ENCODE peak calls at places on chromosomes 3 and 15, in six cellular contexts. H is H9, D is brain microvascular endothelial cell, X is tibial nerve, Y is astrocyte of the spinal cord, C is foreskin keratinocyte. G is an unnamed sample.

GRCh38 chr15:50764331-50765201 is 940 bp downstream of the SPPL2A start:
- DNase-seq in H (no peak), X (no peak), D (no peak), Y (peak), C (peak), G (peak)

GRCh38 chr15:63041402-63041977 is 1.1 kb upstream of the TPM1 start:
- DNase-seq in H (no peak), C (no peak), D (no peak), X (no peak), Y (no peak), G (no peak)

GRCh38 chr15:33104276-33104675 is 90.2 kb downstream of the FMN1 start:
- DNase-seq in D (peak), C (peak), H (no peak), Y (peak), X (no peak), G (peak)

GRCh38 chr3:129665024-129665768 is 58.7 kb upstream of the PLXND1 start:
- DNase-seq in D (peak), C (peak), H (no peak), Y (peak), X (no peak), G (peak)

GRCh38 chr3:36729204-36730056 is 34.9 kb downstream of the DCLK3 start:
- DNase-seq in X (no peak), C (peak), Y (peak), H (no peak), D (peak), G (peak)

GRCh38 chr3:107416886-107417285 is 39.6 kb downstream of the CCDC54 start:
- DNase-seq in Y (no peak), H (no peak), D (no peak), C (peak), X (no peak), G (no peak)

GRCh38 chr15:31340047-31340446 is 13.4 kb downstream of the KLF13 start:
- DNase-seq in C (no peak), X (no peak), D (no peak), H (no peak), Y (no peak), G (no peak)

GRCh38 chr3:170584585-170585007 is 1.3 kb downstream of the SLC7A14 start:
- DNase-seq in C (peak), D (peak), Y (peak), X (peak), H (peak), G (peak)

GRCh38 chr3:189186093-189186492 is 14.3 kb downstream of the TPRG1 start:
- DNase-seq in C (no peak), X (peak), Y (peak), H (no peak), D (peak), G (no peak)

GRCh38 chr3:39413691-39414420 is 7.3 kb downstream of the RPSA start:
- DNase-seq in D (no peak), X (no peak), C (no peak), H (no peak), Y (no peak), G (peak)

GRCh38 chr15:72285927-72286516 is 13.7 kb upstream of the PARP6 start:
- DNase-seq in H (peak), D (no peak), Y (peak), X (no peak), C (no peak), G (peak)

GRCh38 chr15:39025881-39026280 is 461.3 kb upstream of the RASGRP1 start:
- DNase-seq in Y (no peak), D (no peak), C (no peak), H (no peak), X (no peak), G (no peak)

GRCh38 chr3:132262305-132262704 is 54.9 kb upstream of the ACP3 start:
- DNase-seq in X (no peak), D (no peak), H (no peak), Y (no peak), C (no peak), G (no peak)

GRCh38 chr3:52385157-52385556 is 59.7 kb downstream of the SEMA3G start:
- DNase-seq in D (peak), X (no peak), C (peak), Y (peak), H (peak), G (peak)

GRCh38 chr3:141441381-141442365 is 45.2 kb upstream of the RASA2 start:
- DNase-seq in H (peak), Y (peak), C (peak), D (peak), X (peak), G (peak)

GRCh38 chr3:55782351-55782750 is 295.2 kb upstream of the WNT5A start:
- DNase-seq in Y (no peak), H (no peak), D (no peak), C (no peak), X (no peak), G (no peak)

GRCh38 chr15:45314960-45315359 is 62.9 kb downstream of the SLC28A2 start:
- DNase-seq in X (no peak), Y (no peak), C (no peak), H (peak), D (no peak), G (no peak)

GRCh38 chr15:39969871-39970270 is 36.0 kb downstream of the EIF2AK4 start:
- DNase-seq in H (no peak), C (peak), D (peak), Y (peak), X (peak), G (peak)

GRCh38 chr3:30720586-30721313 is 114.3 kb downstream of the TGFBR2 start:
- DNase-seq in H (no peak), D (peak), Y (peak), C (peak), X (no peak), G (peak)

GRCh38 chr3:18809640-18810305 is 338.5 kb upstream of the KCNH8 start:
- DNase-seq in D (no peak), H (no peak), C (peak), X (no peak), Y (no peak), G (no peak)

GRCh38 chr3:94137377-94137776 is 74.5 kb downstream of the NSUN3 start:
- DNase-seq in D (peak), C (no peak), Y (peak), X (no peak), H (no peak), G (no peak)

GRCh38 chr3:111473550-111473949 is 68.4 kb upstream of the CD96 start:
- DNase-seq in C (no peak), D (no peak), Y (no peak), H (peak), X (no peak), G (no peak)

GRCh38 chr3:62169871-62170660 is 203.3 kb downstream of the FEZF2 start:
- DNase-seq in C (peak), X (no peak), H (no peak), Y (peak), D (peak), G (no peak)

GRCh38 chr3:65672876-65673815 is 365.6 kb downstream of the MAGI1 start:
- DNase-seq in H (peak), C (peak), Y (peak), D (peak), X (peak), G (peak)

GRCh38 chr3:18556503-18556902 is 131.4 kb upstream of the SATB1 start:
- DNase-seq in X (no peak), D (no peak), Y (peak), C (peak), H (no peak), G (no peak)

GRCh38 chr3:62367735-62368704 is 5.3 kb downstream of the FEZF2 start:
- DNase-seq in D (no peak), Y (no peak), X (no peak), H (peak), C (no peak), G (no peak)

GRCh38 chr3:40200754-40201316 is 108.7 kb upstream of the EIF1B start:
- DNase-seq in H (no peak), Y (no peak), X (no peak), C (no peak), D (no peak), G (no peak)

GRCh38 chr15:77533986-77534385 is 98.7 kb downstream of the LINGO1 start:
- DNase-seq in D (no peak), H (no peak), Y (no peak), X (no peak), C (no peak), G (peak)

GRCh38 chr3:148223266-148223665 is 474.4 kb upstream of the AGTR1 start:
- DNase-seq in C (no peak), Y (peak), H (no peak), X (no peak), D (no peak), G (no peak)

GRCh38 chr3:52498134-52499054 is 3.3 kb downstream of the STAB1 start:
- DNase-seq in H (no peak), X (no peak), Y (peak), C (no peak), D (no peak), G (peak)

GRCh38 chr3:61451841-61452240 is 109.5 kb upstream of the PTPRG start:
- DNase-seq in Y (no peak), X (no peak), D (peak), C (peak), H (no peak), G (peak)

GRCh38 chr3:161415506-161416231 is 44.4 kb upstream of the SPTSSB start:
- DNase-seq in D (peak), H (no peak), C (peak), X (no peak), Y (peak), G (peak)

GRCh38 chr3:187669675-187670504 is at the start of gene SST:
- DNase-seq in H (peak), Y (peak), D (peak), C (peak), X (no peak), G (peak)

GRCh38 chr3:196782496-196782895 is 42.8 kb downstream of the PAK2 start:
- DNase-seq in D (no peak), Y (no peak), X (no peak), C (no peak), H (no peak), G (no peak)

GRCh38 chr3:14319654-14320182 is 82.7 kb upstream of the SLC6A6 start:
- DNase-seq in X (no peak), C (peak), D (peak), H (peak), Y (peak), G (peak)

GRCh38 chr3:100040446-100040845 is 73.9 kb downstream of the FILIP1L start:
- DNase-seq in X (no peak), C (peak), D (no peak), Y (no peak), H (no peak), G (peak)

DNA sequence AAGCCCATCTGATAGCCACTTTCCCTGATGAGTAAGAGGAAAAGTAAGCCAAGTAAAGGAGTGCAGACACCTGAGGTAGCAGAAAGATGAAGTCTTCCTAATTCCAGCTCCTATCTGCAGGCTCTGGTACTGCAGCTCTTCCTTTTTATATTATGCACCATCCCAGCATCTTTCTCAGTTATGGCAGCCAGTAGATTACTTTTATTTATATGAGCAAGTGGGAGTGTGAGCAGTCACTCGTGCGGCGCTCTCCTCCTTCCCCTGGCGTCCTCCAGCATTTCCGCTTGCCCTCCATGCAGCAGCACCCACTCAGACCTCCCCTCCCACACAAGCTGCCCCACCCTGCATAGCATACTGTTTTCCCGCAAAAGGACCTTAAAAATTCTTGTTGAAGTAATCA is 465.9 kb upstream of the DPPA4 start:
- DNase-seq in X (no peak), Y (no peak), D (no peak), C (no peak), H (no peak), G (no peak)
- TF ChIP-seq CTCF in X (no peak), Y (peak), D (peak), C (peak), H (peak), G (peak)

GRCh38 chr3:158663832-158664231 is 8.6 kb downstream of the LXN start:
- DNase-seq in H (no peak), Y (no peak), D (no peak), X (no peak), C (no peak), G (no peak)

GRCh38 chr3:158658889-158659288 is 13.6 kb downstream of the LXN start:
- DNase-seq in C (no peak), D (no peak), H (no peak), Y (no peak), X (no peak), G (no peak)

GRCh38 chr3:158660711-158661110 is 11.7 kb downstream of the LXN start:
- DNase-seq in Y (no peak), X (no peak), D (no peak), H (no peak), C (no peak), G (no peak)

GRCh38 chr3:158659454-158660237 is 12.8 kb downstream of the LXN start:
- DNase-seq in X (no peak), D (peak), Y (peak), C (peak), H (peak), G (peak)
- TF ChIP-seq CTCF in X (peak), D (peak), Y (peak), C (peak), H (peak), G (peak)

DNA sequence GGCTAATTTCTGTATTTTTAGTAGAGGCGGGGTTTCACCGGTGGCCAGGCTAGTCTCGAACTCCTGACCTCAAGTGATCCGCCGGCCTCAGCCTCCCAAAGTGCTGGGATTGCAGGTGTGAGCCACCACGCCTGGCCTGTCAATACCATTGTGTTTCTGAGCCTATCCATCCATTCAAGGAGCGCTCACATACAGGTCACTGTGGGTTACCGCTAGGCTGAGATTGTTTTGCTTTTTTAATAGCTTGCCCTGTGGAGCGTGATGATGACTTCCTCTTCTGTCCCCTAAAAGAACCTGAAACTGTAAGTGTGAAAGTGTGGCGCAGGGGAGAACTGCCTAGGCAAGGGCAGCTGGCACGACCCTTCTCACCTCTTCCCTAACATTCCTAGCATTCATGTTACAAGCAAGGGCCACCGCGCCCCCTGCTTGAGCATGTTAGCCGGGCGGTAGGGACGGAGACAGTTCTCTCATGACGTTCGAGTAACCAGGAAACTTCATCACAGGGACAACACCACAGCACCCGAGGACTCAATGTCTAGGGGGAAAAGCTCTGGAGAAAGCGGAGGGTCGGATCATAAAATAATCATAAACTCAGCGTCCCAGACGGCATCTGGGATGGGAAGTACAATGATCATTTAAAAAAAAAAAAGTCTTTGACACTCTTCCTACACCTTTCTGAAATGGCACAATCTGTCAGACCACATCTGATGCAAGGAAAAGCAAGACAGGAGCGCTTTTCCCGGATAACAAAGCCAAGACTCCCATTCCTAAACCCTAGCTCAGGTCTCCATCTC is 785 bp downstream of the LAMP3 start:
- DNase-seq in Y (no peak), C (peak), D (no peak), H (peak), X (no peak), G (no peak)
- TF ChIP-seq CTCF in Y (no peak), C (no peak), D (no peak), H (no peak), X (no peak), G (no peak)

GRCh38 chr3:159987291-159987711 is 1.3 kb upstream of the IL12A start:
- DNase-seq in C (peak), Y (peak), D (peak), X (no peak), H (no peak), G (peak)
- TF ChIP-seq CTCF in C (peak), Y (peak), D (peak), X (no peak), H (peak), G (no peak)

DNA sequence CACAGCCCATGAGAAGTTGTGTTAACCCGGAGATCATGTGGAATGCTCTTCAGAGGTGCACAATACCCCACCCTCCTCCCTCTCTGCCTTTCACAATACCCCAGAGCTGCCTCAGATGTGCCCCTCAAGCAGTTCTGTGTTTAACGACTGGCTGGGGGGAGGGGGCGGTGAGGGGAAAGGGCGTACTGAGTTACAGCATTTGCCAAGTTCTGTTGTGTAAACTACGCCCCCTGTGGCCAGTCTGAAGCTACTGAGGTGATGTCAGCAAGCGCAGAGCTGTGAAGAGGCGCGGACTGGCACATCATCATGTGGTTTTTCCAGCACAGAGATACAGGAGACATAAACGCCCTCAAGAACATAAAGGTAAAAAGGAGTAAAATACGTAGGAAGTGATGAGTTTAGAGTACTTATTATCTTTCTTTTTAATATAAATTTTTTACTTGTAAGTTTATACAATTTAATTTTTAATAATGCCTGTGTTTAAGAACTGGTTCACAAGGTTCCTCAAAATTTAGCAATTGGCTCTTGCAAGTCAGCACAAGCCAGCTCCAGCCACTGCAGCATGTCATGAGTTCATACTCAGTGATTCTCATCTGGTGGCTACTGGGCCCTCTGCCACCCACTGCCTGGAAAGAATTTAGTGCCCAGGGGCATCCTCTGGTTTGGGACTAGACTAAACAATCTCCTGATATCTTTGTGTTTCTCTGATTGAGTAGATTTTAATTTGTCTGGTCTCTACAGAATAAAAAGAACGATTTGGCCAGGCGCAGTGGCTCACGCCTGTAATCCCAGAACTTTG is 1.7 kb downstream of the EPB42 start:
- DNase-seq in Y (peak), H (peak), X (no peak), D (no peak), C (peak), G (peak)
- TF ChIP-seq CTCF in Y (peak), H (peak), X (no peak), D (peak), C (peak), G (peak)

GRCh38 chr3:124261301-124261700 is 269.4 kb upstream of the ROPN1 start:
- DNase-seq in C (no peak), X (no peak), H (no peak), Y (peak), D (no peak), G (no peak)

GRCh38 chr3:124267406-124267805 is 275.5 kb upstream of the ROPN1 start:
- DNase-seq in D (no peak), Y (no peak), C (no peak), H (no peak), X (no peak), G (no peak)

GRCh38 chr3:124266517-124266916 is 274.6 kb upstream of the ROPN1 start:
- DNase-seq in Y (no peak), H (no peak), C (no peak), D (no peak), X (no peak), G (no peak)

GRCh38 chr3:124260206-124260915 is 268.4 kb upstream of the ROPN1 start:
- DNase-seq in H (no peak), X (no peak), D (peak), C (peak), Y (peak), G (peak)

GRCh38 chr3:124263168-124263567 is 271.2 kb upstream of the ROPN1 start:
- DNase-seq in D (peak), H (no peak), X (no peak), Y (peak), C (peak), G (peak)
- TF ChIP-seq CTCF in D (no peak), H (no peak), X (no peak), Y (no peak), C (peak), G (no peak)

GRCh38 chr3:249587-250262 is 53.2 kb downstream of the CHL1 start:
- DNase-seq in X (no peak), D (no peak), Y (no peak), C (peak), H (no peak), G (no peak)

GRCh38 chr3:244041-244440 is 47.5 kb downstream of the CHL1 start:
- DNase-seq in C (no peak), Y (peak), X (no peak), H (no peak), D (no peak), G (no peak)

GRCh38 chr3:242986-243706 is 46.6 kb downstream of the CHL1 start:
- DNase-seq in X (no peak), H (no peak), D (no peak), C (no peak), Y (peak), G (no peak)

DNA sequence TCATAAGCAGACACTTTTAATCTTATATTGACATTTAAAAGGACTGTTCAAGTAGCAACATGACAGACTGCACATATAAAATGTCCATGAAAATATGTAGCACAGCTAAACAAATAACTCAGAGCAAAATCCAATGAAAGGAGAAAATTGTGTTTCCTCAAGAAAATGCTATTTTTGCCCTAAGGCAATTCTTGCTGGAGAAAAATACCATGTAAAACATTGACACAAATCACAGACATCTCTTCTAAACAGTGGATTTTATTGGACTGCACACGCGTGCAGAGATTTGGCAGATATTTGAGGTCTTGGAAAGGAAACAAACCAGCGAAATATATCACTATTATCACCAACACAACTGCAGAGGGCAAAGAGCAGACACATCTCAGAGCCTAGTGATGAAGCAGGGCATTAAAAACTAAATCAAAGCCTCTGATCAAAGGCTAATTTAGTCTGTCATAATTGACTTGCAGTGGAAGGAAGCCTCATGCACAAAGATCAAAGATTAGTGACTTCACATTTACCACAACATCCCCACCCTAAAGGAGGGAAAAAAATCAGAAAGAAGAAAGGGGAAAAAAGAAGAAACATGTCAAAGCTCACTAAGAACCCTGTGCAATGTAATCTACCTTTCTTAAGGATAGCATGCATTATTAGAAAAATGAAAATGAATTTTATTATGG is 52.4 kb downstream of the CHL1 start:
- DNase-seq in X (no peak), H (no peak), D (no peak), Y (no peak), C (no peak), G (no peak)
- TF ChIP-seq CTCF in X (no peak), H (no peak), D (no peak), Y (no peak), C (no peak), G (no peak)

GRCh38 chr3:57646723-57647122 is 46.2 kb downstream of the DENND6A start:
- DNase-seq in D (peak), H (no peak), X (no peak), Y (peak), C (peak), G (peak)
- TF ChIP-seq CTCF in D (peak), H (no peak), X (no peak), Y (no peak), C (peak), G (peak)